ENCODE peak calls at places on chromosomes 1 and 21, in eight cellular contexts. R is GOT3; V is activated naive CD4-positive, alpha-beta T cell; Z is hippocampal formation; Y is stimulated activated naive CD4-positive, alpha-beta T cell; E is GM12891; L is AG04449; B is left cardiac atrium. H is an unnamed sample.

GRCh38 chr1:32332290-32333079 is 3.5 kb downstream of the MARCKSL1 start:
- DNase-seq in Z (no peak), R (no peak), B (no peak), V (no peak), E (no peak), L (no peak), Y (no peak), H (no peak)

GRCh38 chr1:83515566-83516169 is 483.3 kb downstream of the TTLL7 start:
- DNase-seq in Z (no peak), E (no peak), L (no peak), R (no peak), V (no peak), Y (no peak), B (no peak), H (no peak)

GRCh38 chr1:66599346-66599745 is 65.4 kb downstream of the SGIP1 start:
- DNase-seq in B (no peak), R (no peak), E (no peak), Z (no peak), Y (no peak), L (no peak), V (no peak), H (no peak)

GRCh38 chr1:240122639-240123604 is 31.2 kb downstream of the FMN2 start:
- DNase-seq in V (no peak), B (no peak), Z (peak; percentile 12), L (no peak), Y (no peak), R (no peak), E (no peak), H (no peak)

GRCh38 chr1:241640867-241641542 is 836 bp upstream of the CHML start:
- DNase-seq in L (no peak), R (no peak), Y (no peak), V (no peak), B (no peak), Z (no peak), E (no peak), H (no peak)

GRCh38 chr1:221497051-221497450 is 244.8 kb downstream of the DUSP10 start:
- DNase-seq in L (no peak), Z (no peak), Y (no peak), V (no peak), E (no peak), R (no peak), B (no peak), H (no peak)

GRCh38 chr1:233868461-233868860 is 36.0 kb upstream of the SLC35F3 start:
- DNase-seq in B (no peak), Z (no peak), E (no peak), R (no peak), L (no peak), Y (no peak), V (no peak), H (no peak)

GRCh38 chr1:4175566-4176405 is 275.7 kb upstream of the C1orf174 start:
- DNase-seq in B (no peak), Z (no peak), R (no peak), Y (no peak), V (no peak), L (no peak), E (no peak), H (no peak)

GRCh38 chr1:206952182-206952581 is 5.9 kb upstream of the PIGR start:
- DNase-seq in Y (no peak), V (no peak), L (no peak), B (no peak), E (no peak), Z (no peak), R (no peak), H (no peak)

GRCh38 chr21:29172282-29172681 is 41.8 kb downstream of the MAP3K7CL start:
- DNase-seq in E (no peak), V (no peak), B (no peak), Z (no peak), R (no peak), Y (no peak), L (no peak), H (no peak)

GRCh38 chr1:59315529-59316433 is 18.9 kb downstream of the FGGY start:
- DNase-seq in R (no peak), Y (no peak), V (no peak), L (no peak), Z (no peak), E (no peak), B (no peak), H (no peak)

GRCh38 chr1:93715529-93716126 is 34.0 kb upstream of the BCAR3 start:
- DNase-seq in L (peak; percentile 5), B (peak; percentile 40), E (no peak), V (no peak), Z (no peak), R (no peak), Y (no peak), H (no peak)

GRCh38 chr1:10856253-10856683 is 59.8 kb upstream of the CASZ1 start:
- DNase-seq in V (no peak), Y (no peak), L (no peak), R (no peak), B (no peak), Z (no peak), E (no peak), H (no peak)

GRCh38 chr1:212158912-212159796 is 123.6 kb downstream of the DTL start:
- DNase-seq in Z (no peak), Y (no peak), L (no peak), R (no peak), E (peak; percentile 22), B (no peak), V (no peak), H (no peak)